ENCODE peak calls at places on chromosomes 1 and 21, in eight cellular contexts. One of them, this sample, is unnamed.

GRCh38 chr1:205967555-205968335 is 24.5 kb upstream of the SLC26A9 start:
- DNase-seq in SK-N-SH: no peak
- DNase-seq in fibroblast of lung: no peak
- DNase-seq in H9: no peak
- DNase-seq in IMR-90: peak
- DNase-seq in astrocyte: no peak
- DNase-seq in H1: no peak
- DNase-seq in GM23338: no peak
- DNase-seq in this sample: no peak

GRCh38 chr1:218101409-218101808 is 183.7 kb upstream of the RRP15 start:
- DNase-seq in SK-N-SH: no peak
- DNase-seq in fibroblast of lung: no peak
- DNase-seq in H9: no peak
- DNase-seq in IMR-90: no peak
- DNase-seq in astrocyte: no peak
- DNase-seq in H1: no peak
- DNase-seq in GM23338: no peak
- DNase-seq in this sample: no peak

GRCh38 chr21:34800797-34801518 is 132.2 kb downstream of the CLIC6 start:
- DNase-seq in SK-N-SH: no peak
- DNase-seq in fibroblast of lung: peak
- DNase-seq in H9: no peak
- DNase-seq in IMR-90: peak
- DNase-seq in astrocyte: peak
- DNase-seq in H1: no peak
- DNase-seq in GM23338: no peak
- DNase-seq in this sample: peak

GRCh38 chr1:180177931-180178330 is 23.3 kb downstream of the QSOX1 start:
- DNase-seq in SK-N-SH: no peak
- DNase-seq in fibroblast of lung: no peak
- DNase-seq in H9: no peak
- DNase-seq in IMR-90: no peak
- DNase-seq in astrocyte: no peak
- DNase-seq in H1: no peak
- DNase-seq in GM23338: no peak
- DNase-seq in this sample: no peak

GRCh38 chr1:156749429-156750118 is 1.9 kb downstream of the HDGF start:
- DNase-seq in SK-N-SH: no peak
- DNase-seq in fibroblast of lung: no peak
- DNase-seq in H9: no peak
- DNase-seq in IMR-90: no peak
- DNase-seq in astrocyte: no peak
- DNase-seq in H1: no peak
- DNase-seq in GM23338: no peak
- DNase-seq in this sample: peak

GRCh38 chr1:62905872-62906271 is 121.9 kb downstream of the ATG4C start:
- DNase-seq in SK-N-SH: no peak
- DNase-seq in fibroblast of lung: no peak
- DNase-seq in H9: no peak
- DNase-seq in IMR-90: no peak
- DNase-seq in astrocyte: no peak
- DNase-seq in H1: no peak
- DNase-seq in GM23338: peak
- DNase-seq in this sample: no peak

GRCh38 chr1:20266642-20267041 is 24.0 kb upstream of the VWA5B1 start:
- DNase-seq in SK-N-SH: no peak
- DNase-seq in fibroblast of lung: no peak
- DNase-seq in H9: peak
- DNase-seq in IMR-90: no peak
- DNase-seq in astrocyte: no peak
- DNase-seq in H1: no peak
- DNase-seq in GM23338: peak
- DNase-seq in this sample: no peak

GRCh38 chr1:169882039-169882511 is 11.6 kb downstream of the SCYL3 start:
- DNase-seq in SK-N-SH: no peak
- DNase-seq in fibroblast of lung: no peak
- DNase-seq in H9: no peak
- DNase-seq in IMR-90: no peak
- DNase-seq in astrocyte: no peak
- DNase-seq in H1: no peak
- DNase-seq in GM23338: no peak
- DNase-seq in this sample: no peak

GRCh38 chr1:196361112-196361714 is 247.0 kb downstream of the KCNT2 start:
- DNase-seq in SK-N-SH: no peak
- DNase-seq in fibroblast of lung: no peak
- DNase-seq in H9: no peak
- DNase-seq in IMR-90: peak
- DNase-seq in astrocyte: peak
- DNase-seq in H1: no peak
- DNase-seq in GM23338: no peak
- DNase-seq in this sample: peak

GRCh38 chr1:147647796-147648633 is 22.3 kb downstream of the ACP6 start:
- DNase-seq in SK-N-SH: no peak
- DNase-seq in fibroblast of lung: no peak
- DNase-seq in H9: no peak
- DNase-seq in IMR-90: no peak
- DNase-seq in astrocyte: no peak
- DNase-seq in H1: no peak
- DNase-seq in GM23338: no peak
- DNase-seq in this sample: no peak

GRCh38 chr1:201937624-201938212 is 8.6 kb downstream of the LMOD1 start:
- DNase-seq in SK-N-SH: no peak
- DNase-seq in fibroblast of lung: peak
- DNase-seq in H9: no peak
- DNase-seq in IMR-90: peak
- DNase-seq in astrocyte: peak
- DNase-seq in H1: no peak
- DNase-seq in GM23338: no peak
- DNase-seq in this sample: no peak

GRCh38 chr1:54842963-54843362 is 41.8 kb upstream of the TTC22 start:
- DNase-seq in SK-N-SH: no peak
- DNase-seq in fibroblast of lung: no peak
- DNase-seq in H9: no peak
- DNase-seq in IMR-90: no peak
- DNase-seq in astrocyte: no peak
- DNase-seq in H1: no peak
- DNase-seq in GM23338: no peak
- DNase-seq in this sample: no peak

GRCh38 chr1:94283462-94283861 is 46.1 kb upstream of the ARHGAP29 start:
- DNase-seq in SK-N-SH: no peak
- DNase-seq in fibroblast of lung: no peak
- DNase-seq in H9: no peak
- DNase-seq in IMR-90: no peak
- DNase-seq in astrocyte: no peak
- DNase-seq in H1: no peak
- DNase-seq in GM23338: no peak
- DNase-seq in this sample: no peak

GRCh38 chr1:95209291-95209690 is 24.7 kb upstream of the RWDD3 start:
- DNase-seq in SK-N-SH: no peak
- DNase-seq in fibroblast of lung: no peak
- DNase-seq in H9: no peak
- DNase-seq in IMR-90: no peak
- DNase-seq in astrocyte: no peak
- DNase-seq in H1: no peak
- DNase-seq in GM23338: no peak
- DNase-seq in this sample: no peak

GRCh38 chr1:43994794-43995790 is 3.7 kb downstream of the CCDC24 start:
- DNase-seq in SK-N-SH: peak
- DNase-seq in fibroblast of lung: no peak
- DNase-seq in H9: peak
- DNase-seq in IMR-90: no peak
- DNase-seq in astrocyte: no peak
- DNase-seq in H1: peak
- DNase-seq in GM23338: peak
- DNase-seq in this sample: peak

GRCh38 chr1:201267481-201268229 is 15.7 kb upstream of the PKP1 start:
- DNase-seq in SK-N-SH: no peak
- DNase-seq in fibroblast of lung: peak
- DNase-seq in H9: peak
- DNase-seq in IMR-90: peak
- DNase-seq in astrocyte: peak
- DNase-seq in H1: no peak
- DNase-seq in GM23338: no peak
- DNase-seq in this sample: no peak

GRCh38 chr1:232186936-232187335 is 443.0 kb downstream of the SIPA1L2 start:
- DNase-seq in SK-N-SH: no peak
- DNase-seq in fibroblast of lung: no peak
- DNase-seq in H9: no peak
- DNase-seq in IMR-90: no peak
- DNase-seq in astrocyte: no peak
- DNase-seq in H1: peak
- DNase-seq in GM23338: peak
- DNase-seq in this sample: no peak

GRCh38 chr1:73765551-73766233 is 432.3 kb downstream of the LRRIQ3 start:
- DNase-seq in SK-N-SH: no peak
- DNase-seq in fibroblast of lung: no peak
- DNase-seq in H9: no peak
- DNase-seq in IMR-90: no peak
- DNase-seq in astrocyte: no peak
- DNase-seq in H1: no peak
- DNase-seq in GM23338: no peak
- DNase-seq in this sample: no peak

GRCh38 chr1:116343019-116343418 is 30.0 kb upstream of the ATP1A1 start:
- DNase-seq in SK-N-SH: no peak
- DNase-seq in fibroblast of lung: no peak
- DNase-seq in H9: no peak
- DNase-seq in IMR-90: no peak
- DNase-seq in astrocyte: no peak
- DNase-seq in H1: no peak
- DNase-seq in GM23338: no peak
- DNase-seq in this sample: no peak
- H2AFZ ChIP-seq in SK-N-SH: no peak
- H2AFZ ChIP-seq in fibroblast of lung: no peak
- H2AFZ ChIP-seq in H9: no peak
- H2AFZ ChIP-seq in IMR-90: no peak
- H2AFZ ChIP-seq in astrocyte: no peak
- H2AFZ ChIP-seq in H1: no peak
- H2AFZ ChIP-seq in GM23338: no peak
- H2AFZ ChIP-seq in this sample: no peak

GRCh38 chr1:98700228-98700627 is 38.7 kb downstream of the SNX7 start:
- DNase-seq in SK-N-SH: no peak
- DNase-seq in fibroblast of lung: no peak
- DNase-seq in H9: no peak
- DNase-seq in IMR-90: peak
- DNase-seq in astrocyte: peak
- DNase-seq in H1: no peak
- DNase-seq in GM23338: no peak
- DNase-seq in this sample: no peak
- H2AFZ ChIP-seq in SK-N-SH: no peak
- H2AFZ ChIP-seq in fibroblast of lung: no peak
- H2AFZ ChIP-seq in H9: no peak
- H2AFZ ChIP-seq in IMR-90: peak
- H2AFZ ChIP-seq in astrocyte: no peak
- H2AFZ ChIP-seq in H1: no peak
- H2AFZ ChIP-seq in GM23338: no peak
- H2AFZ ChIP-seq in this sample: no peak

GRCh38 chr1:25527226-25527846 is 16.1 kb upstream of the LDLRAP1 start:
- DNase-seq in SK-N-SH: no peak
- DNase-seq in fibroblast of lung: no peak
- DNase-seq in H9: no peak
- DNase-seq in IMR-90: no peak
- DNase-seq in astrocyte: no peak
- DNase-seq in H1: no peak
- DNase-seq in GM23338: no peak
- DNase-seq in this sample: no peak
- H2AFZ ChIP-seq in SK-N-SH: no peak
- H2AFZ ChIP-seq in fibroblast of lung: no peak
- H2AFZ ChIP-seq in H9: no peak
- H2AFZ ChIP-seq in IMR-90: no peak
- H2AFZ ChIP-seq in astrocyte: no peak
- H2AFZ ChIP-seq in H1: no peak
- H2AFZ ChIP-seq in GM23338: no peak
- H2AFZ ChIP-seq in this sample: no peak

GRCh38 chr1:41418868-41419583 is 57.8 kb downstream of the FOXO6 start:
- DNase-seq in SK-N-SH: no peak
- DNase-seq in fibroblast of lung: peak
- DNase-seq in H9: peak
- DNase-seq in IMR-90: peak
- DNase-seq in astrocyte: peak
- DNase-seq in H1: no peak
- DNase-seq in GM23338: peak
- DNase-seq in this sample: peak

GRCh38 chr1:41416081-41416480 is 54.8 kb downstream of the FOXO6 start:
- DNase-seq in SK-N-SH: no peak
- DNase-seq in fibroblast of lung: no peak
- DNase-seq in H9: no peak
- DNase-seq in IMR-90: no peak
- DNase-seq in astrocyte: no peak
- DNase-seq in H1: no peak
- DNase-seq in GM23338: no peak
- DNase-seq in this sample: no peak

GRCh38 chr1:41416552-41417334 is 55.5 kb downstream of the FOXO6 start:
- DNase-seq in SK-N-SH: peak
- DNase-seq in fibroblast of lung: peak
- DNase-seq in H9: peak
- DNase-seq in IMR-90: peak
- DNase-seq in astrocyte: peak
- DNase-seq in H1: peak
- DNase-seq in GM23338: peak
- DNase-seq in this sample: peak

GRCh38 chr1:41417335-41417682 is 56.1 kb downstream of the FOXO6 start:
- DNase-seq in SK-N-SH: no peak
- DNase-seq in fibroblast of lung: no peak
- DNase-seq in H9: no peak
- DNase-seq in IMR-90: no peak
- DNase-seq in astrocyte: no peak
- DNase-seq in H1: no peak
- DNase-seq in GM23338: no peak
- DNase-seq in this sample: no peak

GRCh38 chr1:41417746-41418145 is 56.5 kb downstream of the FOXO6 start:
- DNase-seq in SK-N-SH: no peak
- DNase-seq in fibroblast of lung: no peak
- DNase-seq in H9: no peak
- DNase-seq in IMR-90: no peak
- DNase-seq in astrocyte: no peak
- DNase-seq in H1: no peak
- DNase-seq in GM23338: no peak
- DNase-seq in this sample: no peak
- H2AFZ ChIP-seq in SK-N-SH: no peak
- H2AFZ ChIP-seq in fibroblast of lung: no peak
- H2AFZ ChIP-seq in H9: no peak
- H2AFZ ChIP-seq in IMR-90: peak
- H2AFZ ChIP-seq in astrocyte: no peak
- H2AFZ ChIP-seq in H1: no peak
- H2AFZ ChIP-seq in GM23338: no peak
- H2AFZ ChIP-seq in this sample: no peak

DNA sequence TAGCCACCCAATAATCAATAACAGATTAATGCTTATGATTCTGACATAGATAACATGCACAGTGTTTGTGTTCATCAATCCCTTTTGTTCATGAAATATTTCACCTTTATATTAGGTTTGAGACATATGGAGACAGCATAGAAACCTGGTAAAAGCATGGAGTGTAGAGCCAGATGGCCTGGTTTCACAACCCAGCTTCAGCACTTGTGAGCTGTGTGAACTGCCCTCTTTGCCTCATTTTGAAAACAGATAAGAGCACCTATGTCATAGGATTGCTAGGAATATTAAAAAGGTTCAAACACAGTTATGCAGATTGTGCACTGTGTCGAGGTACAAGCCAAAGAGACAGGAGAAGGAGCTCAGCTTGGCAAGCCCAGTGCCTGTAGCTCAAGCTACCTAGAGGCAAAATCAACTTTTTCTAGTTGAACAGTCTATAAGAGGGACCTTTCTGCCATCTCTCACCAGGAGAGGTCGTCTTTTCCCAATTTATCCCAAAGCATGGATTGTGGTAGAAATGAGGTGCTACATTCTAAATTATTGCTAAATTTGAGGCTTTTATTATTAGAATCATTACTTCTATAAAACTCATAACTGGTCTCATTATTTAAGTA is 5.0 kb downstream of the CHODL start:
- DNase-seq in SK-N-SH: no peak
- DNase-seq in fibroblast of lung: no peak
- DNase-seq in H9: no peak
- DNase-seq in IMR-90: no peak
- DNase-seq in astrocyte: no peak
- DNase-seq in H1: no peak
- DNase-seq in GM23338: peak
- DNase-seq in this sample: no peak
- H2AFZ ChIP-seq in SK-N-SH: no peak
- H2AFZ ChIP-seq in fibroblast of lung: no peak
- H2AFZ ChIP-seq in H9: no peak
- H2AFZ ChIP-seq in IMR-90: no peak
- H2AFZ ChIP-seq in astrocyte: no peak
- H2AFZ ChIP-seq in H1: no peak
- H2AFZ ChIP-seq in GM23338: no peak
- H2AFZ ChIP-seq in this sample: no peak